ENCODE peak calls at places on chromosome 19, in seven cellular contexts. N is A549; Y is CD4-positive, alpha-beta T cell; Q is psoas muscle; K is left lung; Z is tibial artery; J is lower lobe of right lung. C is an unnamed sample. For H3K9me3, the result is how much of the 10 kb centered on the place peaks cover.

GRCh38 chr19:52942371-52943133 is 19.3 kb upstream of the ZNF888 start:
- DNase-seq in N (no peak), Y (peak), Q (peak), K (peak), Z (peak), J (peak), C (peak)

GRCh38 chr19:12880551-12881171 is 588 bp downstream of the DNASE2 start:
- DNase-seq in N (no peak), Y (no peak), Q (peak), K (peak), Z (peak), J (peak), C (peak)

GRCh38 chr19:6718111-6718740 is 2.2 kb downstream of the C3 start:
- DNase-seq in N (no peak), Y (no peak), Q (no peak), K (peak), Z (no peak), J (no peak), C (no peak)

GRCh38 chr19:3698386-3698950 is 1.8 kb downstream of the PIP5K1C start:
- DNase-seq in N (no peak), Y (no peak), Q (no peak), K (no peak), Z (no peak), J (no peak), C (no peak)

GRCh38 chr19:18074192-18074591 is 12.5 kb downstream of the IL12RB1 start:
- DNase-seq in N (no peak), Y (no peak), Q (no peak), K (no peak), Z (no peak), J (no peak), C (no peak)

GRCh38 chr19:15294591-15294990 is 37.7 kb downstream of the BRD4 start:
- DNase-seq in N (no peak), Y (no peak), Q (no peak), K (no peak), Z (no peak), J (no peak), C (peak)

GRCh38 chr19:16026756-16027155 is 49.5 kb upstream of the TPM4 start:
- DNase-seq in N (no peak), Y (no peak), Q (no peak), K (no peak), Z (no peak), J (no peak), C (no peak)

GRCh38 chr19:12364391-12365093 is 941 bp downstream of the ZNF442 start:
- DNase-seq in N (no peak), Y (no peak), Q (no peak), K (no peak), Z (peak), J (peak), C (peak)

GRCh38 chr19:38004505-38005223 is 97.7 kb downstream of the SIPA1L3 start:
- DNase-seq in N (peak), Y (no peak), Q (peak), K (no peak), Z (peak), J (peak), C (peak)

GRCh38 chr19:23817519-23817918 is 58.8 kb upstream of the ZNF681 start:
- DNase-seq in N (peak), Y (peak), Q (no peak), K (no peak), Z (no peak), J (no peak), C (no peak)

GRCh38 chr19:2883686-2884439 is 16.7 kb downstream of the ZNF556 start:
- DNase-seq in N (no peak), Y (no peak), Q (no peak), K (no peak), Z (peak), J (no peak), C (no peak)

GRCh38 chr19:32457540-32457939 is 52.0 kb downstream of the DPY19L3 start:
- DNase-seq in N (no peak), Y (no peak), Q (no peak), K (no peak), Z (no peak), J (no peak), C (no peak)

GRCh38 chr19:4058696-4059492 is 7.8 kb downstream of the ZBTB7A start:
- DNase-seq in N (no peak), Y (no peak), Q (no peak), K (peak), Z (no peak), J (peak), C (no peak)

GRCh38 chr19:47421844-47422395 is 2.6 kb upstream of the MEIS3 start:
- DNase-seq in N (no peak), Y (no peak), Q (no peak), K (no peak), Z (no peak), J (no peak), C (no peak)

GRCh38 chr19:4624733-4625362 is 14.5 kb upstream of the TNFAIP8L1 start:
- DNase-seq in N (peak), Y (no peak), Q (no peak), K (no peak), Z (no peak), J (no peak), C (no peak)

GRCh38 chr19:29623726-29624488 is 17.8 kb downstream of the POP4 start:
- DNase-seq in N (no peak), Y (no peak), Q (no peak), K (no peak), Z (no peak), J (peak), C (no peak)

GRCh38 chr19:5881543-5882299 is 11.4 kb upstream of the FUT5 start:
- DNase-seq in N (no peak), Y (no peak), Q (no peak), K (no peak), Z (no peak), J (no peak), C (no peak)

GRCh38 chr19:6723108-6723618 is 2.7 kb upstream of the C3 start:
- DNase-seq in N (peak), Y (no peak), Q (peak), K (peak), Z (no peak), J (peak), C (no peak)

GRCh38 chr19:58386576-58387337 is at the start of gene RPS5:
- DNase-seq in N (peak), Y (peak), Q (peak), K (peak), Z (peak), J (peak), C (peak)

GRCh38 chr19:29837448-29837961 is 25.7 kb downstream of the CCNE1 start:
- DNase-seq in N (no peak), Y (no peak), Q (no peak), K (no peak), Z (no peak), J (no peak), C (no peak)

GRCh38 chr19:15869109-15869555 is 28.7 kb downstream of the CYP4F2 start:
- DNase-seq in N (peak), Y (peak), Q (no peak), K (no peak), Z (no peak), J (no peak), C (no peak)

GRCh38 chr19:13098291-13099072 is 4.2 kb downstream of the LYL1 start:
- DNase-seq in N (no peak), Y (no peak), Q (no peak), K (no peak), Z (no peak), J (peak), C (peak)

GRCh38 chr19:18975011-18975410 is 34.0 kb upstream of the HOMER3 start:
- DNase-seq in N (no peak), Y (no peak), Q (no peak), K (no peak), Z (no peak), J (no peak), C (no peak)

GRCh38 chr19:30864460-30865215 is 484.6 kb downstream of the TSHZ3 start:
- DNase-seq in N (no peak), Y (no peak), Q (no peak), K (no peak), Z (peak), J (peak), C (no peak)

GRCh38 chr19:13748169-13748884 is 16.0 kb upstream of the MRI1 start:
- DNase-seq in N (peak), Y (no peak), Q (no peak), K (no peak), Z (no peak), J (no peak), C (no peak)

GRCh38 chr19:53659292-53659691 is 27.5 kb downstream of the DPRX start:
- DNase-seq in N (peak), Y (no peak), Q (no peak), K (no peak), Z (no peak), J (no peak), C (no peak)

GRCh38 chr19:12806242-12807131 is at the start of gene RNASEH2A:
- DNase-seq in N (peak), Y (peak), Q (peak), K (peak), Z (peak), J (peak), C (peak)

GRCh38 chr19:56348289-56348877 is 33.7 kb upstream of the ZSCAN5A start:
- DNase-seq in N (peak), Y (no peak), Q (no peak), K (no peak), Z (no peak), J (no peak), C (no peak)

GRCh38 chr19:10112895-10113591 is 1.6 kb downstream of the P2RY11 start:
- DNase-seq in N (peak), Y (peak), Q (peak), K (peak), Z (no peak), J (peak), C (peak)

GRCh38 chr19:19559942-19560341 is 21.9 kb downstream of the CILP2 start:
- DNase-seq in N (no peak), Y (no peak), Q (no peak), K (no peak), Z (no peak), J (no peak), C (no peak)

GRCh38 chr19:57927587-57927986 is 7.6 kb downstream of the ZNF418 start:
- DNase-seq in N (no peak), Y (no peak), Q (no peak), K (no peak), Z (no peak), J (no peak), C (no peak)

GRCh38 chr19:50481351-50482149 is 4.9 kb upstream of the GARIN5A start:
- DNase-seq in N (no peak), Y (no peak), Q (peak), K (peak), Z (no peak), J (no peak), C (no peak)

GRCh38 chr19:40453151-40453735 is 9.1 kb upstream of the SERTAD3 start:
- DNase-seq in N (no peak), Y (no peak), Q (no peak), K (no peak), Z (no peak), J (no peak), C (no peak)
- TF ChIP-seq CTCF in N (no peak), Y (no peak), Q (no peak), K (no peak), Z (no peak), J (no peak), C (no peak)

GRCh38 chr19:45798995-45799517 is 6.4 kb upstream of the DMWD start:
- DNase-seq in N (peak), Y (peak), Q (peak), K (peak), Z (no peak), J (peak), C (peak)
- H3K9me3 ChIP-seq in N (under half), Y (under half), Q (under half), K (under half), Z (under half), J (under half), C (under half)

GRCh38 chr19:11254662-11255061 is 7.7 kb downstream of the DOCK6 start:
- DNase-seq in N (no peak), Y (no peak), Q (no peak), K (no peak), Z (no peak), J (no peak), C (no peak)
- TF ChIP-seq CTCF in N (no peak), Y (no peak), Q (no peak), K (no peak), Z (no peak), J (no peak), C (no peak)

DNA sequence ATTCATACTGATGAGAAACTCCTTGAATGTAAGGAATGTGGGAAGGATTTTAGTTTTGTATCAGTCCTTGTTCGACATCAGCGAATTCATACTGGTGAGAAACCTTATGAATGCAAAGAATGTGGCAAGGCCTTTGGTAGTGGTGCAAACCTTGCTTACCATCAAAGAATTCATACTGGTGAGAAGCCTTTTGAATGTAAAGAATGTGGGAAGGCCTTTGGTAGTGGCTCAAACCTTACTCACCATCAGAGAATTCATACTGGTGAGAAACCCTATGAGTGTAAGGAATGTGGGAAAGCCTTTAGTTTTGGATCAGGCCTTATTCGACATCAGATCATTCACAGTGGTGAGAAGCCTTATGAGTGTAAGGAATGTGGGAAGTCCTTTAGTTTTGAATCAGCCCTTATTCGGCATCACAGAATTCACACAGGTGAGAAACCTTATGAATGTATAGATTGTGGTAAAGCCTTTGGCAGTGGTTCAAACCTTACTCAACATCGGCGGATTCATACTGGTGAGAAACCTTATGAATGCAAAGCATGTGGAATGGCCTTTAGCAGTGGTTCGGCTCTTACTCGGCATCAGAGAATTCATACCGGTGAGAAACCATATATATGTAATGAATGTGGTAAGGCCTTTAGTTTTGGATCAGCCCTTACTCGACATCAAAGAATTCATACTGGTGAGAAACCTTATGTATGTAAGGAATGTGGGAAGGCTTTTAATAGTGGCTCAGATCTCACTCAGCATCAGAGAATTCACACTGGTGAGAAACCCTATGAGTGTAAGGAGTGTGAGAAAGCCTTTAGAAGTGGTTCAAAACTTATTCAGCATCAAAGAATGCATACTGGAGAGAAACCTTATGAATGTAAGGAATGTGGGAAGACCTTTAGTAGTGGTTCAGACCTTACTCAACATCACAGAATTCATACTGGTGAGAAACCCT is 26.6 kb downstream of the ZNF345 start:
- DNase-seq in N (peak), Y (no peak), Q (no peak), K (no peak), Z (no peak), J (no peak), C (no peak)
- H3K9me3 ChIP-seq in N (half or more), Y (half or more), Q (half or more), K (under half), Z (half or more), J (half or more), C (under half)

GRCh38 chr19:42220751-42221097 is 612 bp downstream of the ZNF526 start:
- DNase-seq in N (no peak), Y (no peak), Q (no peak), K (peak), Z (no peak), J (no peak), C (no peak)

GRCh38 chr19:42216653-42217521 is 590 bp downstream of the DEDD2 start:
- DNase-seq in N (no peak), Y (no peak), Q (peak), K (peak), Z (peak), J (peak), C (peak)

GRCh38 chr19:42224940-42225717 is 5.0 kb downstream of the ZNF526 start:
- DNase-seq in N (no peak), Y (no peak), Q (no peak), K (no peak), Z (no peak), J (no peak), C (no peak)

GRCh38 chr19:42217522-42218442 is at the start of gene DEDD2:
- DNase-seq in N (peak), Y (peak), Q (peak), K (peak), Z (peak), J (peak), C (peak)

GRCh38 chr19:42219812-42220750 is at the start of gene ZNF526:
- DNase-seq in N (peak), Y (peak), Q (peak), K (peak), Z (peak), J (peak), C (peak)
- TF ChIP-seq CTCF in N (no peak), Y (no peak), Q (no peak), K (no peak), Z (no peak), J (no peak), C (no peak)

GRCh38 chr19:17048885-17049453 is 22.4 kb upstream of the CPAMD8 start:
- DNase-seq in N (no peak), Y (no peak), Q (no peak), K (peak), Z (no peak), J (no peak), C (no peak)

GRCh38 chr19:17045907-17046502 is 19.4 kb upstream of the CPAMD8 start:
- DNase-seq in N (no peak), Y (no peak), Q (no peak), K (peak), Z (no peak), J (no peak), C (no peak)

GRCh38 chr19:17052439-17052838 is 22.8 kb downstream of the HAUS8 start:
- DNase-seq in N (peak), Y (peak), Q (no peak), K (peak), Z (no peak), J (no peak), C (peak)

GRCh38 chr19:17054746-17055145 is 20.5 kb downstream of the HAUS8 start:
- DNase-seq in N (no peak), Y (no peak), Q (no peak), K (no peak), Z (no peak), J (no peak), C (no peak)

DNA sequence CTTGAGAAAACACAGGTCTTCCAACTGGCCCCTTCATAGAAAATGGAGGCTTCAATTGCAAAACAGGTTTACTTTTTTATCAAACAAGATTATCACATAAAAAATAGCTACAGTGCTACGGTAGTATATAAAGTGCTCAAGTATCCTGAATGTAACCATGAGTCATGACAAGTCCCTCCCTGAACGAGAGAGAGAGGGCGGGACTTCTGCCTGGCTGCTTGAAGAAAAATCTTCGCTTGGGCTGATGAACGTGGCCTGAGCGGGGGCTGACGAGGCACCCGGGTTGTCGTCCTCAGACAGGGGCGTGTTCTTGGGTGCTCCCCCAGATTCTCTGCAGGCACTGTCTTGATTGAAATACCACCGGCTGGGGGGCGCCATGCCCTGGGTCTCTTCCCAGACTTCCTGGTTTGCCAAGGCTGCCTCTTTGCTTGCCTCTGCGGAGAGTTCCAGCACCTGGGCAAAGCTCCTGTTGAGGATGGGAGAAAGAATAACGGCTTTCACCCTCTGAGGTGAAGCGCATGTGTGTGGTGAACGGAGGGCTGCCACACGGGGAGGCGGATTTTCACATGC is 23.2 kb upstream of the CPAMD8 start:
- DNase-seq in N (peak), Y (no peak), Q (no peak), K (peak), Z (no peak), J (no peak), C (no peak)
- H3K9me3 ChIP-seq in N (under half), Y (under half), Q (under half), K (under half), Z (under half), J (under half), C (under half)